ENCODE peak calls at places on chromosome 11, in ten cellular contexts. D is activated effector memory CD4-positive, alpha-beta T cell treated with anti-CD3 and anti-CD28 coated beads, Interleukin-2, amount 50 U/mL, for 16 hours; H is stimulated activated CD4-positive, alpha-beta T cell treated with anti-CD3 and anti-CD28 coated beads, TNF-alpha, amount 100 ng/mL, for 4 hours; F is cardiac muscle cell; Y is brain microvascular endothelial cell; O is memory B cell; Q is AG04450; C is COR-L47; B is mammary epithelial cell; N is NCI-H1436 treated with DMSO at 0.1 percent for 48 hours. P is an unnamed sample.
A peak's percentile ranks its signal among the peaks of the same experiment; 100 is the strongest.

GRCh38 chr11:82855616-82856015 is 44.6 kb downstream of the PRCP start:
- DNase-seq in F (no peak), O (no peak), B (no peak), Q (no peak), H (no peak), C (no peak), N (no peak), Y (no peak), D (no peak), P (no peak)

GRCh38 chr11:9568854-9569587 is 4.4 kb upstream of the WEE1 start:
- DNase-seq in D (no peak), B (peak; percentile 99), H (no peak), C (peak; percentile 13), Q (peak; percentile 58), N (no peak), F (peak; percentile 50), O (peak; percentile 58), Y (peak; percentile 87), P (no peak)

GRCh38 chr11:63443714-63444113 is 47.3 kb downstream of the PLAAT5 start:
- DNase-seq in C (no peak), H (no peak), O (no peak), F (no peak), N (no peak), Q (no peak), Y (no peak), B (peak; percentile 18), D (no peak), P (no peak)

GRCh38 chr11:71472357-71472885 is 19.4 kb downstream of the NADSYN1 start:
- DNase-seq in Y (no peak), Q (no peak), F (no peak), N (no peak), O (no peak), B (no peak), D (peak; percentile 41), C (no peak), H (no peak), P (no peak)

GRCh38 chr11:106765849-106766248 is 252.4 kb downstream of the GUCY1A2 start:
- DNase-seq in Y (no peak), F (no peak), N (no peak), D (no peak), H (no peak), O (no peak), Q (no peak), B (no peak), C (no peak), P (no peak)

GRCh38 chr11:29087404-29087803 is 929.4 kb downstream of the KCNA4 start:
- DNase-seq in B (no peak), N (no peak), D (no peak), C (no peak), O (no peak), H (no peak), F (no peak), Q (no peak), Y (no peak), P (no peak)

GRCh38 chr11:69493931-69494821 is 12.7 kb downstream of the LINC01488 start:
- DNase-seq in D (no peak), Y (no peak), B (no peak), O (no peak), F (no peak), N (no peak), C (no peak), H (no peak), Q (no peak), P (no peak)

GRCh38 chr11:125621995-125622394 is 3.0 kb upstream of the CHEK1 start:
- DNase-seq in Y (no peak), H (no peak), Q (no peak), C (no peak), B (peak; percentile 6), F (no peak), D (no peak), N (no peak), O (no peak), P (no peak)

GRCh38 chr11:133978816-133979215 is 22.0 kb upstream of the IGSF9B start:
- DNase-seq in Q (no peak), Y (no peak), C (no peak), O (no peak), D (no peak), H (no peak), N (no peak), F (no peak), B (peak; percentile 26), P (no peak)

GRCh38 chr11:1858576-1858975 is 5.7 kb downstream of the LSP1 start:
- DNase-seq in O (no peak), N (no peak), C (no peak), D (no peak), Q (no peak), Y (no peak), H (no peak), B (no peak), F (no peak), P (no peak)

GRCh38 chr11:131422491-131422890 is 52.1 kb downstream of the NTM start:
- DNase-seq in Q (no peak), B (no peak), D (no peak), Y (no peak), H (no peak), C (no peak), O (no peak), F (no peak), N (no peak), P (no peak)

GRCh38 chr11:8768625-8769333 is 86.2 kb downstream of the RPL27A start:
- DNase-seq in D (no peak), F (no peak), Q (no peak), H (no peak), B (peak; percentile 66), C (no peak), O (no peak), N (no peak), Y (peak; percentile 61), P (no peak)

GRCh38 chr11:61357233-61357893 is 4.3 kb downstream of the CYB561A3 start:
- DNase-seq in Q (no peak), F (no peak), N (no peak), Y (no peak), B (no peak), O (peak; percentile 81), C (no peak), H (no peak), D (no peak), P (no peak)

GRCh38 chr11:104053743-104054142 is 17.3 kb downstream of the DDI1 start:
- DNase-seq in O (no peak), H (no peak), Y (no peak), D (no peak), Q (no peak), F (no peak), N (no peak), B (no peak), C (no peak), P (no peak)

GRCh38 chr11:123611698-123612097 is 42.7 kb downstream of the SCN3B start:
- DNase-seq in O (no peak), C (no peak), F (no peak), B (no peak), D (no peak), Q (no peak), H (no peak), N (no peak), Y (no peak), P (no peak)

GRCh38 chr11:61844909-61845565 is 16.9 kb downstream of the FADS2 start:
- DNase-seq in C (no peak), N (no peak), H (no peak), Q (no peak), Y (no peak), D (no peak), F (no peak), O (no peak), B (no peak), P (no peak)

GRCh38 chr11:70454197-70454767 is 56.0 kb downstream of the CTTN start:
- DNase-seq in Q (no peak), F (no peak), C (no peak), D (no peak), H (no peak), N (no peak), O (no peak), B (no peak), Y (peak; percentile 33), P (no peak)

GRCh38 chr11:7612661-7613393 is 60.5 kb downstream of the CYB5R2 start:
- DNase-seq in C (no peak), Y (peak; percentile 46), D (no peak), H (no peak), O (no peak), Q (no peak), F (peak; percentile 25), N (no peak), B (peak; percentile 69), P (no peak)

GRCh38 chr11:19467904-19468303 is 227.2 kb upstream of the E2F8 start:
- DNase-seq in Q (no peak), B (no peak), F (no peak), O (no peak), D (no peak), Y (no peak), C (no peak), N (no peak), H (no peak), P (no peak)

GRCh38 chr11:62804310-62805043 is 763 bp downstream of the NXF1 start:
- DNase-seq in B (peak; percentile 35), C (no peak), N (no peak), H (no peak), F (no peak), D (no peak), Q (no peak), O (no peak), Y (peak; percentile 29), P (no peak)